ENCODE peak calls at places on chromosomes 2 and 18, in nine cellular contexts. X is bronchial epithelial cell, F is ovary, E is astrocyte of the spinal cord, I is lower lobe of right lung, A is astrocyte, D is heart right ventricle, V is left ventricle myocardium inferior, T is sigmoid colon. G is an unnamed sample.

GRCh38 chr2:42810126-42810970 is 18.0 kb upstream of the HAAO start:
- DNase-seq in X (peak), F (peak), E (peak), I (peak), A (peak), D (peak), V (peak), T (peak), G (peak)

GRCh38 chr2:177282101-177282573 is 17.6 kb upstream of the NFE2L2 start:
- DNase-seq in X (no peak), F (no peak), E (peak), I (no peak), A (no peak), D (peak), V (peak), T (no peak), G (no peak)

GRCh38 chr18:74645717-74646116 is 48.0 kb downstream of the ZNF407 start:
- DNase-seq in X (peak), F (no peak), E (peak), I (no peak), A (peak), D (no peak), V (no peak), T (no peak), G (no peak)

GRCh38 chr18:48216639-48217280 is 192.4 kb downstream of the ZBTB7C start:
- DNase-seq in X (no peak), F (no peak), E (no peak), I (no peak), A (no peak), D (no peak), V (no peak), T (no peak), G (no peak)

GRCh38 chr2:129464631-129465030 is 514.8 kb upstream of the RAB6C start:
- DNase-seq in X (no peak), F (no peak), E (no peak), I (no peak), A (no peak), D (no peak), V (no peak), T (no peak), G (no peak)

GRCh38 chr2:205946226-205946625 is 139.7 kb downstream of the INO80D start:
- DNase-seq in X (no peak), F (no peak), E (no peak), I (no peak), A (no peak), D (no peak), V (no peak), T (no peak), G (no peak)

GRCh38 chr2:107380912-107381311 is 445.8 kb upstream of the RGPD4 start:
- DNase-seq in X (peak), F (no peak), E (no peak), I (no peak), A (no peak), D (no peak), V (no peak), T (no peak), G (no peak)

GRCh38 chr18:7889515-7889914 is 322.4 kb downstream of the PTPRM start:
- DNase-seq in X (no peak), F (no peak), E (no peak), I (no peak), A (no peak), D (no peak), V (no peak), T (no peak), G (no peak)

GRCh38 chr18:11268691-11269686 is 119.6 kb upstream of the PIEZO2 start:
- DNase-seq in X (no peak), F (no peak), E (peak), I (no peak), A (no peak), D (no peak), V (no peak), T (peak), G (no peak)
- H3K4me3 ChIP-seq in X (no peak), F (no peak), E (peak), I (no peak), A (no peak), D (no peak), V (no peak), T (peak), G (peak)

GRCh38 chr18:31204169-31204568 is 41.5 kb upstream of the DSC1 start:
- DNase-seq in X (no peak), F (no peak), E (no peak), I (no peak), A (no peak), D (no peak), V (no peak), T (no peak), G (no peak)

GRCh38 chr18:31203794-31204148 is 41.1 kb upstream of the DSC1 start:
- DNase-seq in X (no peak), F (no peak), E (no peak), I (no peak), A (no peak), D (no peak), V (no peak), T (no peak), G (no peak)

GRCh38 chr18:31206064-31206463 is 43.4 kb upstream of the DSC1 start:
- DNase-seq in X (no peak), F (no peak), E (no peak), I (no peak), A (no peak), D (no peak), V (no peak), T (no peak), G (no peak)

GRCh38 chr18:31204833-31205232 is 42.2 kb upstream of the DSC1 start:
- DNase-seq in X (no peak), F (no peak), E (no peak), I (no peak), A (no peak), D (no peak), V (no peak), T (no peak), G (no peak)

GRCh38 chr18:31205273-31205672 is 42.6 kb upstream of the DSC1 start:
- DNase-seq in X (peak), F (no peak), E (no peak), I (no peak), A (no peak), D (no peak), V (no peak), T (no peak), G (no peak)
- H3K4me3 ChIP-seq in X (no peak), F (no peak), E (no peak), I (no peak), A (no peak), D (no peak), V (peak), T (no peak), G (no peak)

GRCh38 chr2:15145046-15145817 is 415.9 kb downstream of the NBAS start:
- DNase-seq in X (no peak), F (no peak), E (no peak), I (no peak), A (no peak), D (no peak), V (no peak), T (no peak), G (no peak)
- H3K4me3 ChIP-seq in X (no peak), F (no peak), E (no peak), I (no peak), A (no peak), D (no peak), V (no peak), T (no peak), G (no peak)

GRCh38 chr2:223618172-223619035 is 16.2 kb upstream of the SCG2 start:
- DNase-seq in X (no peak), F (no peak), E (no peak), I (no peak), A (no peak), D (no peak), V (no peak), T (no peak), G (no peak)

GRCh38 chr2:223611061-223611460 is 8.9 kb upstream of the SCG2 start:
- DNase-seq in X (no peak), F (no peak), E (no peak), I (no peak), A (no peak), D (no peak), V (no peak), T (no peak), G (no peak)

GRCh38 chr2:223612501-223612900 is 10.3 kb upstream of the SCG2 start:
- DNase-seq in X (no peak), F (no peak), E (no peak), I (no peak), A (no peak), D (no peak), V (no peak), T (no peak), G (no peak)

GRCh38 chr2:223614534-223614933 is 12.4 kb upstream of the SCG2 start:
- DNase-seq in X (no peak), F (no peak), E (no peak), I (no peak), A (no peak), D (no peak), V (no peak), T (no peak), G (no peak)

DNA sequence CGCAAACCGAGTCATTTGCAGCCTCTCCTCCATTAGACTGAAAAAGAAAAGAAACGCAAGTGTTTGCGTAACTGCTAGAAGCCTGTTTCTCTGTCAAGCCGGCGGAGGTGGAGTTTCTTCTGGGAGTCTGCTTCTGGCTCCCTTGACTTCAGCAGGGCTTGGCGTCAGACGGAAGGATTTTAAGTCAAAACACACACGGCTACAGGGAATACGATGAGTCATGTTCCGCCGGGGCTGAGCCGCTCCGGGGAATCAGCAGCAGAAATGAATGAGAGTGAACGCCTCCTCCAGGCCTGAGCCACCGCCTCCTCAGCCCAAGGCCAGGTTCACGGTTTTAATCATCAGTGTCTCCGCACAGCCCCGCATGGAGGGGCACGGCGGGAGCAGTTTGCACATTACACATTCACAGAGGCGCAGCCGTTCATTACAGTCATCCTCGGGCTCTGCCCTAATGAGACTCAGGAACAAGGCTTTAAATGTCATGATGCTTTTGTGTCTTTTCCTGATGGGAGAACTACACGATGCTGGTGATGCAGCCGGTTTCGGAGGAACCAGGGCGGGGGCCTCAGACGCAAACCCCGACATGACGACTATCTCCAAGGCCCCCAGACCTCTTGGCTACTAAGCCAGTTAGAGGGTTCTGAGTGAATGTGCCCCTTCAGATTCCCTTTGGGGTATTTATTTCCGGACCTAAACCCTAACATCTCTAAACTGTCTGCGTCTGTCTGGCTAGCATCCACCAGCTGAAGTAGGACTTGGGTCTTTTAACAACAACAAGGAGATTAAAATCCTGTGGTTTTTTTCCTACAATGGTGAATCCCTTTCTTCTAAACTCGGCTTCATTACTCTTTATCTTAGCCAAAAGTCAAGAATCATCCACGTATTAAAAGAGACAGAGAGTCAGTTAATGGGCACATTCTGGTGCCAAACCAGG is 11.1 kb upstream of the SCG2 start:
- DNase-seq in X (peak), F (peak), E (peak), I (peak), A (peak), D (peak), V (peak), T (peak), G (no peak)
- H3K4me3 ChIP-seq in X (peak), F (peak), E (peak), I (peak), A (peak), D (peak), V (peak), T (peak), G (peak)

GRCh38 chr2:196266855-196267254 is 95.5 kb upstream of the STK17B start:
- DNase-seq in X (no peak), F (no peak), E (no peak), I (no peak), A (no peak), D (no peak), V (no peak), T (no peak), G (no peak)

GRCh38 chr2:196268022-196268421 is 96.6 kb upstream of the STK17B start:
- DNase-seq in X (no peak), F (no peak), E (no peak), I (no peak), A (no peak), D (no peak), V (no peak), T (no peak), G (no peak)

GRCh38 chr2:196271786-196272185 is 100.4 kb upstream of the STK17B start:
- DNase-seq in X (no peak), F (no peak), E (no peak), I (no peak), A (no peak), D (no peak), V (no peak), T (no peak), G (no peak)

GRCh38 chr2:196266351-196266750 is 95.0 kb upstream of the STK17B start:
- DNase-seq in X (peak), F (no peak), E (no peak), I (no peak), A (no peak), D (no peak), V (no peak), T (no peak), G (no peak)

GRCh38 chr2:196268538-196269338 is 97.4 kb upstream of the STK17B start:
- DNase-seq in X (peak), F (no peak), E (no peak), I (no peak), A (no peak), D (no peak), V (no peak), T (no peak), G (no peak)
- H3K4me3 ChIP-seq in X (no peak), F (no peak), E (no peak), I (no peak), A (no peak), D (no peak), V (peak), T (no peak), G (no peak)

GRCh38 chr2:80304522-80304878 is at the start of gene LRRTM1:
- DNase-seq in X (no peak), F (no peak), E (no peak), I (no peak), A (no peak), D (peak), V (no peak), T (no peak), G (no peak)

GRCh38 chr2:80303825-80304521 is 579 bp downstream of the LRRTM1 start:
- DNase-seq in X (no peak), F (no peak), E (peak), I (no peak), A (no peak), D (no peak), V (no peak), T (no peak), G (no peak)

GRCh38 chr2:80302001-80302464 is 2.5 kb downstream of the LRRTM1 start:
- DNase-seq in X (no peak), F (no peak), E (no peak), I (no peak), A (no peak), D (no peak), V (no peak), T (no peak), G (no peak)

GRCh38 chr2:80302465-80303005 is 2.0 kb downstream of the LRRTM1 start:
- DNase-seq in X (no peak), F (no peak), E (no peak), I (no peak), A (no peak), D (no peak), V (no peak), T (no peak), G (no peak)

DNA sequence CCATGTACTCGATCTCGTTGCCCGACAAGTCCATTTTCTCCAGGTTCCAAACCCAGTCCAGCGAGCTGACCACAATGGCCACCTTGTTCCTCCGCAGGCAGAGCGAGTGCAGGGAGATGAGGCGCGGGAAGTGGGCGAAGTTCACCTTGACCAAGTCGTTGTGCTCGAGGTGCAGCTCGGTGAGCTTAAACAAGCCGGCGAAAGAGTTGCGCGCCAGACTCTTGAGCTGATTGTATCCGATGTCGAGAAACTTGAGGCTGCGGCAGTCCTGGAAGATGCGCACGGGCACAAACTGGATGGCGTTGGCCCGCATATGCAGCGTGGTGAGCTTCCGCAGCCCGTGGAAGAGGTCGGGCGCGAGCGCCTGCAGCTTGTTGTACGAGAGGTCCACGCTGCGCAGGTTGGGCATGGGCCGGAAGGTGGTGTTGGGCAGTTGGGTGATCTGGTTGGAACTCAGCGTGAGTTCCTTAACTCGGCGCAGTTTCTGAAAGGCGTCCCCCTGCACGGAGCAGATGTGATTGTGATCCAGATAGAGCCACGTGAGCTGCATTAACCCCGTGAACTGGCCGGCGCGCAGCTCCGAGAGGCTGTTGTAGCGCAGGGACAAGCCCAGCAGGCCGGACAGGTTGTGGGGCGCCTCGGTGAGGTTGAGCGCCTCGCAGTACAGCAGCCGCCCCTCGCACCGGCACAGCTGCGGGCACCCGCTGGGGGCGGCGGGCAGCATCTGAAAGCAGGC is 1.4 kb downstream of the LRRTM1 start:
- DNase-seq in X (no peak), F (no peak), E (no peak), I (peak), A (no peak), D (no peak), V (no peak), T (no peak), G (no peak)
- H3K4me3 ChIP-seq in X (no peak), F (no peak), E (no peak), I (peak), A (no peak), D (peak), V (peak), T (peak), G (peak)

GRCh38 chr2:27218614-27219013 is 1.4 kb downstream of the CAD start:
- DNase-seq in X (no peak), F (no peak), E (no peak), I (no peak), A (no peak), D (no peak), V (no peak), T (peak), G (no peak)
- H3K4me3 ChIP-seq in X (no peak), F (no peak), E (no peak), I (no peak), A (no peak), D (no peak), V (no peak), T (no peak), G (no peak)

GRCh38 chr2:17539993-17540812 is at the start of gene VSNL1:
- DNase-seq in X (peak), F (peak), E (peak), I (peak), A (peak), D (peak), V (peak), T (peak), G (no peak)

GRCh38 chr2:17538022-17538843 is 2.3 kb upstream of the VSNL1 start:
- DNase-seq in X (peak), F (no peak), E (peak), I (peak), A (peak), D (no peak), V (no peak), T (no peak), G (no peak)

GRCh38 chr2:17540813-17541513 is 467 bp downstream of the VSNL1 start:
- DNase-seq in X (peak), F (no peak), E (no peak), I (no peak), A (no peak), D (no peak), V (no peak), T (no peak), G (no peak)

GRCh38 chr2:17538844-17539554 is 1.5 kb upstream of the VSNL1 start:
- DNase-seq in X (peak), F (peak), E (peak), I (peak), A (peak), D (peak), V (peak), T (peak), G (no peak)

GRCh38 chr2:17539596-17539992 is 902 bp upstream of the VSNL1 start:
- DNase-seq in X (peak), F (no peak), E (peak), I (no peak), A (peak), D (peak), V (peak), T (peak), G (no peak)
- H3K4me3 ChIP-seq in X (peak), F (peak), E (peak), I (peak), A (peak), D (peak), V (peak), T (peak), G (peak)

GRCh38 chr2:237694423-237695194 is 67.2 kb downstream of the LRRFIP1 start:
- DNase-seq in X (no peak), F (no peak), E (no peak), I (peak), A (no peak), D (no peak), V (no peak), T (peak), G (no peak)
- H3K4me3 ChIP-seq in X (peak), F (peak), E (no peak), I (peak), A (peak), D (peak), V (peak), T (peak), G (peak)

GRCh38 chr2:239292956-239293355 is 107.9 kb downstream of the HDAC4 start:
- DNase-seq in X (no peak), F (peak), E (no peak), I (no peak), A (no peak), D (no peak), V (no peak), T (peak), G (no peak)
- H3K4me3 ChIP-seq in X (no peak), F (no peak), E (no peak), I (no peak), A (no peak), D (no peak), V (no peak), T (no peak), G (no peak)